ENCODE peak calls at places on chromosomes 6 and 20, in five cellular contexts. Q, I, Z, G and B are unnamed samples.

GRCh38 chr6:128379577-128379976 is 140.8 kb downstream of the PTPRK start:
- DNase-seq in G (no peak), Z (no peak), I (no peak), Q (no peak), B (no peak)

GRCh38 chr6:149275621-149276020 is 41.9 kb upstream of the TAB2 start:
- DNase-seq in I (no peak), Z (no peak), Q (no peak), G (no peak), B (no peak)

GRCh38 chr6:140871911-140872310 is 1260.8 kb upstream of the GJE1 start:
- DNase-seq in Q (peak), Z (no peak), G (no peak), I (no peak), B (no peak)

GRCh38 chr20:46040902-46041535 is 12.0 kb downstream of the SLC12A5 start:
- DNase-seq in Z (no peak), I (peak), Q (no peak), G (peak), B (peak)

GRCh38 chr6:34585512-34586045 is 29.4 kb upstream of the SPDEF start:
- DNase-seq in Z (no peak), G (no peak), I (no peak), Q (peak), B (no peak)

GRCh38 chr6:42911171-42912021 is 4.5 kb upstream of the PTCRA start:
- DNase-seq in Z (peak), G (no peak), Q (no peak), I (no peak), B (no peak)

GRCh38 chr6:53325785-53326184 is 23.0 kb downstream of the ELOVL5 start:
- DNase-seq in Z (no peak), G (no peak), I (no peak), Q (no peak), B (no peak)

GRCh38 chr20:38842017-38842416 is 36.5 kb downstream of the PPP1R16B start:
- DNase-seq in G (no peak), Z (no peak), Q (no peak), I (no peak), B (no peak)

GRCh38 chr6:111922454-111923297 is 49.4 kb upstream of the FYN start:
- DNase-seq in I (no peak), Z (no peak), G (no peak), Q (peak), B (no peak)

GRCh38 chr6:159077123-159077522 is 32.3 kb upstream of the TAGAP start:
- DNase-seq in Z (no peak), I (no peak), Q (no peak), G (no peak), B (no peak)